ENCODE peak calls at places on chromosomes 12 and 14, in nine cellular contexts. D is astrocyte; V is uterus; Z is naive thymus-derived CD4-positive, alpha-beta T cell; A is left ventricle myocardium inferior; B is body of pancreas; W is IMR-90; Q is ovary; F is transverse colon. U is an unnamed sample. For H3K4me1, the result is how much of the 10 kb centered on the place peaks cover.

GRCh38 chr14:22653012-22653621 is 9.0 kb upstream of the OR6J1 start:
- DNase-seq in A (peak), D (peak), V (peak), F (peak), W (peak), B (peak), Q (peak), Z (peak), U (peak)

GRCh38 chr14:24132061-24132685 is 1.7 kb downstream of the FITM1 start:
- DNase-seq in A (no peak), Z (peak), D (no peak), B (peak), V (no peak), F (no peak), W (no peak), Q (peak), U (no peak)

GRCh38 chr12:18967814-18968213 is 161.7 kb upstream of the PLEKHA5 start:
- DNase-seq in A (no peak), V (no peak), W (no peak), F (no peak), B (no peak), Q (no peak), Z (no peak), D (peak), U (peak)

GRCh38 chr14:90580381-90581335 is 183.8 kb downstream of the CALM1 start:
- DNase-seq in F (no peak), V (no peak), Z (no peak), B (no peak), W (peak), A (no peak), Q (no peak), D (no peak), U (no peak)

GRCh38 chr12:11822071-11822818 is 172.8 kb downstream of the ETV6 start:
- DNase-seq in V (no peak), D (peak), Z (peak), B (peak), A (no peak), F (peak), Q (no peak), W (peak), U (no peak)

GRCh38 chr14:22882529-22883190 is 362 bp upstream of the REM2 start:
- DNase-seq in B (peak), W (peak), A (no peak), V (peak), F (peak), D (peak), Z (peak), Q (no peak), U (peak)

GRCh38 chr14:24411468-24412454 is 13.0 kb downstream of the NYNRIN start:
- DNase-seq in A (no peak), F (no peak), D (peak), V (no peak), Z (peak), Q (peak), B (no peak), W (peak), U (no peak)

GRCh38 chr14:77036484-77037337 is 8.2 kb upstream of the IRF2BPL start:
- DNase-seq in V (no peak), D (no peak), W (no peak), A (no peak), B (no peak), Z (no peak), Q (no peak), F (no peak), U (no peak)

GRCh38 chr12:92468358-92469020 is 234.3 kb upstream of the PLEKHG7 start:
- DNase-seq in B (no peak), F (no peak), D (peak), Z (no peak), V (no peak), A (no peak), Q (no peak), W (no peak), U (no peak)

GRCh38 chr14:21071225-21072041 is 1.3 kb downstream of the ARHGEF40 start:
- DNase-seq in B (peak), W (peak), F (peak), D (peak), Q (peak), A (peak), Z (no peak), V (peak), U (peak)

GRCh38 chr12:51959211-51959610 is 7.7 kb downstream of the ACVR1B start:
- DNase-seq in W (peak), A (no peak), V (peak), Z (no peak), F (peak), D (no peak), B (no peak), Q (no peak), U (no peak)

GRCh38 chr12:117857632-117858274 is 111.0 kb downstream of the KSR2 start:
- DNase-seq in W (peak), V (no peak), A (no peak), D (peak), B (peak), F (peak), Z (peak), Q (no peak), U (peak)

GRCh38 chr12:14613718-14614117 is 46.0 kb upstream of the PLBD1 start:
- DNase-seq in F (no peak), Q (no peak), A (no peak), D (no peak), W (no peak), Z (no peak), V (no peak), B (no peak), U (no peak)

GRCh38 chr12:31220061-31220460 is 105.9 kb downstream of the SINHCAF start:
- DNase-seq in A (no peak), V (no peak), Q (no peak), F (no peak), Z (no peak), B (no peak), D (no peak), W (no peak), U (no peak)

GRCh38 chr14:95301527-95302187 is 18.1 kb downstream of the CLMN start:
- DNase-seq in F (no peak), A (no peak), Q (no peak), V (no peak), Z (no peak), W (no peak), B (no peak), D (no peak), U (no peak)

GRCh38 chr12:20007331-20007730 is 361.0 kb upstream of the PDE3A start:
- DNase-seq in V (no peak), D (no peak), A (no peak), F (no peak), Q (no peak), W (peak), B (no peak), Z (no peak), U (no peak)

GRCh38 chr12:95593266-95593871 is 42.1 kb upstream of the USP44 start:
- DNase-seq in F (no peak), V (no peak), D (no peak), Z (no peak), B (peak), W (no peak), Q (peak), A (peak), U (no peak)

GRCh38 chr12:113788020-113788856 is 177.9 kb downstream of the RBM19 start:
- DNase-seq in W (peak), D (no peak), Q (no peak), A (no peak), B (no peak), V (no peak), Z (no peak), F (no peak), U (no peak)

GRCh38 chr14:94382684-94383663 is 5.4 kb downstream of the SERPINA1 start:
- DNase-seq in Q (no peak), W (no peak), A (no peak), B (no peak), F (no peak), D (no peak), Z (no peak), V (no peak), U (no peak)

GRCh38 chr12:1628671-1629337 is at the start of gene WNT5B:
- DNase-seq in B (no peak), A (no peak), D (no peak), F (no peak), V (no peak), W (no peak), Z (no peak), Q (no peak), U (no peak)

GRCh38 chr12:25384038-25384953 is 133.6 kb upstream of the KRAS start:
- DNase-seq in W (peak), F (peak), V (no peak), Z (peak), A (no peak), Q (no peak), D (no peak), B (no peak), U (no peak)

GRCh38 chr12:87671757-87672156 is 357.4 kb downstream of the C12orf50 start:
- DNase-seq in V (no peak), W (no peak), F (no peak), B (no peak), Q (no peak), Z (no peak), D (peak), A (no peak), U (no peak)

GRCh38 chr12:130083002-130083401 is 79.3 kb upstream of the FZD10 start:
- DNase-seq in D (no peak), W (no peak), B (no peak), Q (no peak), F (no peak), V (no peak), Z (no peak), A (no peak), U (no peak)

GRCh38 chr14:84254205-84254788 is 1275.6 kb upstream of the FLRT2 start:
- DNase-seq in W (no peak), D (no peak), F (no peak), Z (no peak), Q (no peak), B (no peak), A (no peak), V (peak), U (no peak)

GRCh38 chr12:78865297-78865955 is 852 bp downstream of the SYT1 start:
- DNase-seq in Z (no peak), B (no peak), W (no peak), V (no peak), F (no peak), Q (no peak), A (no peak), D (peak), U (no peak)

DNA sequence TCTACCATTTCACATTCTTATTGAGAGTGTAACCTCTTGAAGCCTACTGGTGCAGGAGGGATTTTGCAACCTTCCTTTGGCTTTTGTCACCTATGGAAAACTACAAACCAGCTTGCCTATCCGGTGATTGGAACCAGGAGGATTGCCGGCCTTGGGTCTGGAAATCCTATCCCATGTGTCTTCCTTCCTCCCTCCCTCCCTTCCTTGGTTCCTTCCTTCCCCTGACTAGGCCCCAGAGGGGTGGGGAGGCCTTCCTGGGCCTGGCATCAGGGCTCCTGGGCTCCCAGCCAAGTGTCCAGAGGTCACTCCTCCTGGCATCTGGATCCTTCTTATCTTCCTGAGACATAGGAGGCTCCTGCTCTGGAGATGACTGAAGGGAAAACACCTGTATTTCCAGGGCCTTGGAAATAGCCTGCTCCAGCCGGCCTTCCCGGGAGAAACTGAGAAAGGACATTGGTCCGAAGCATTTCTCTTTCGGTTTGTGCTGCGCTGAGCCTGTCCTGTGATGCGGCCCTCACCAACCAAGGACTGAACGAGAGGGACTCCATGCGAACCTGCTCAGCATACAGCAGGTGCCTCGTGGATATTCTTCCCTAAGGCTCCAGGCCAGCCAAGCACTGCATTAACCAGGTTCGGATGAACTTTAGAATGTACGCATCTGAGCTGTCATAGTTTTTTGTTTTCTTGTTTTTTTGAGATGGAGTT is 43.4 kb downstream of the PSMA6 start:
- DNase-seq in D (no peak), B (peak), Z (no peak), F (peak), A (peak), W (no peak), Q (peak), V (peak), U (no peak)
- H3K4me1 ChIP-seq in D (under half), B (half or more), Z (under half), F (half or more), A (half or more), W (under half), Q (under half), V (under half), U (under half)

DNA sequence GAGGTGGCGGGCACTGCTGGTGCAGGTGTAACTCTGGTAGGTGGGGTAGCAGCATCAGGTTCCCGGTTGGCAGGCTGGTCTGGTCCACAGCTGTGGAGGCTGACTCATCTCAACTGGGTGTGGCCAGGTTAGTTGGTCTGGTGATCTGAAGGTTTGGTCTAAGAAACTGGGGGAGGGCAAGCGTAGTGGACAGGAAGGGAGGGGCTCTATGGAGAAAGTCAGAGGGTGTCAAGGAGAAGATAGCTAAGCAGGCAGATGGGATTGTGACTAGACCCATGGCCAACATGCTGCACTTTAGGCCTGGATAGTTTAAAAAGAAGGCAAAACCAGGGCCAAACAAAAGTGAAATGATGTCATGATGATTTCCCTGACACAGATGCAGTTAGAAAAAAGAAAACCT is 7.9 kb downstream of the TRIM9 start:
- DNase-seq in A (peak), Q (no peak), D (no peak), B (no peak), V (peak), W (no peak), Z (no peak), F (peak), U (no peak)
- H3K27ac ChIP-seq in A (no peak), Q (no peak), D (no peak), B (no peak), V (peak), W (no peak), Z (no peak), F (peak), U (no peak)

DNA sequence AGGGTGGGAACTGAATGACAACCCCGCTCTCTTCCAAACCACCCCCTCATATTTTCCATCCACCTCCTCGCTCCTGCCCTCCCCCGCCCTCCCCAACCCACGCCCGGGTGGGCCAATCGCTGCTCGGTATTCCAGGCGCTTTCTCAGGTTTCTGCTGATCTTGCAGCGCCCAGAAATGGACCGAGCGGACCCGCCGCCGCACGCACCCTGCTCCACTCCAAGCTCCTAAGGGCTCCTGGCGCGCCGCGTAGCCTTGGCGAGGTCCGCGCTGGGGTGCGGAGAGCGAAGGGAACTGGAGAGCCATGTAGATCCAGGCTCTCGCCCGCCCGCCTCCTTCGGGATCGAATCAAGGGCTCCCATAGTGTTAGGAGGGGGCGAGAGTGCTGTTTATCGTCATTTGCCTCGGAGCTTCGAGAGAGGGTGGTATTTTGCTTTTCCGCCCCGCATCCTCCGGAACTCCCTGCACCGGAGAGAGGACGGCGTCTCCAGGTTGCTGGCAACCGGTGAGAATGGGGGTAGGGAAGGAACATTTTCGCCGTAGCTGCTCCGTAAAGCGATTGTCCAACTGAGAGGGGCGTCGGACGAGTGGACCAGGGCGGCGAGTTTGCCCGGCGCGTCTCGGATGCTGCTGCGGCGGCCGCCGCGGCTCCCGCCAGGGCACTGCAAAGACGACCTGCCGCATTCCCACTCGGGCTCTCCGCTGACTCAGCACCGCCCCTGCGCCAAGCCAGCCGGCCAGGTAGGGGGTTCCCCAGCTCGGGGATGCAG is at the start of gene KCNA1:
- DNase-seq in D (peak), A (no peak), V (no peak), Q (no peak), Z (no peak), W (no peak), F (no peak), B (no peak), U (no peak)
- H3K4me3 ChIP-seq in D (peak), A (peak), V (peak), Q (peak), Z (peak), W (no peak), F (peak), B (peak), U (peak)

GRCh38 chr12:6961278-6961694 is 9.2 kb downstream of the PHB2 start:
- DNase-seq in V (peak), Z (peak), F (peak), W (no peak), A (peak), D (peak), Q (peak), B (peak), U (peak)

GRCh38 chr12:6961695-6962284 is 8.7 kb downstream of the PHB2 start:
- DNase-seq in Z (peak), B (peak), F (peak), W (peak), V (peak), D (peak), A (peak), Q (peak), U (peak)

GRCh38 chr12:6963741-6964446 is 6.6 kb downstream of the PHB2 start:
- DNase-seq in D (no peak), Z (no peak), V (no peak), F (no peak), Q (peak), A (peak), W (no peak), B (peak), U (peak)

GRCh38 chr12:6963016-6963731 is 7.3 kb downstream of the PHB2 start:
- DNase-seq in B (peak), Z (no peak), V (no peak), Q (peak), W (no peak), F (peak), A (peak), D (no peak), U (peak)

DNA sequence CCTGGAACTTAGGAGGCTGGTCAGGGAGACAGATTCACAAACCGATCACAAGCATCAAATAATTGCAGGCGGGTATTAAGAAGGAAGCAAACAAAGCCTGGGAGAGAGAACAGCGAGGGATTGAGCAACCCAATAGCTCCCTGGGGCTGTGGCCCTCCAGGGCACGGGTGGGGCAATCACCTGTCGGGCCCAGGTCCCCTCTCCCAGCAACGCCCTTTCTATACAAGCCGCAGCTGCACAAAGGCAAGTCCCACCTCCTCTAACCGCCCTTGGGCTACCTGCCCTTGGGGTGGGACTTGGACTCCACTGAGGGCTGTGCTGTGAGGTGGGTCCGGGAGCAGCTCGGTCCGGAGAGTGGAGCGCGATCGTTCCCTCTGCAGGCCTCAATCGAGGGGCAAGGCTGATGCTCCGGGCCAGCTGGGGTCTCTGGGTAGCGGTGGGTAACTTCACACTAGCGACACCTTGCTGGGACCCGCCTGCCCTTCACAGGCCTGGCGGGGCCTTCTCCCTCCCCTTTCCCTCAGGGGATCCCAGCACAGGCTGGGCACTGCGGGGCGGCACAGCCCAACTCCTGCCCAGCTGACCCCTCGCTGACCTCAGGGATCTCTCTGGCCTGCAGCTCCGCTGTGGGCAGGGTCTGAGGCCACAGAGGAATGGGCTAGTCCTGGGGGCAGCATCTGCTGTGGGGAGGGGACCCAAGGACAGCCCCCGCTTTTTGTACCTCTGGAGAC is 8.0 kb downstream of the PHB2 start:
- DNase-seq in D (no peak), Z (no peak), Q (peak), B (peak), F (peak), V (no peak), W (no peak), A (peak), U (peak)
- H3K4me1 ChIP-seq in D (under half), Z (half or more), Q (under half), B (half or more), F (half or more), V (under half), W (under half), A (half or more), U (under half)

GRCh38 chr12:119183942-119184695 is 5.4 kb downstream of the HSPB8 start:
- DNase-seq in A (peak), V (no peak), D (no peak), F (no peak), Q (no peak), Z (no peak), W (no peak), B (no peak), U (no peak)
- H3K27ac ChIP-seq in A (peak), V (peak), D (no peak), F (peak), Q (no peak), Z (no peak), W (no peak), B (no peak), U (peak)

DNA sequence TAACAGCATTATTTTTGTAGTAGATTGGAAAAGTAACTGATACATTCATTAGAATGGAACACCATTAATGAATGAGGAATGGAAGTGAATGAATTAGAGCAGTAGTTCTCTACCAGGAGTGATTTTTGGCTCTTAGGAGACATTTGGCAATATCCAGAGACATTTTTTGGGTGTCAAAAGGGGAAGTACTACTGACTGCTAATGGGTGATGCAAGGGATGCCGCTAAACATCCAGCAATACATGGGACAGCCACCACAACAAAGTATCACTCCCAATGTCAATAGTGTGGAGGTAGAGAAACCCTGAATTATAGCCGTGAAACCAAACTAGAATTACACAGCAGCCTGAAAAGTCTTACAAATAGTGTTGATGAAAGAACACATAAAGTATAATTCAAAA is 1.5 kb downstream of the CHURC1 start:
- DNase-seq in B (no peak), Z (no peak), V (no peak), A (no peak), Q (no peak), W (no peak), F (no peak), D (no peak), U (no peak)
- H3K4me3 ChIP-seq in B (no peak), Z (peak), V (no peak), A (peak), Q (no peak), W (no peak), F (peak), D (no peak), U (no peak)

U was measured in lung.